ENCODE peak calls at places on chromosomes 1 and 21, in four cellular contexts. R is K562, V is H1, I is HepG2. S is an unnamed sample.

GRCh38 chr21:36203603-36203889 is 46.9 kb downstream of the DOP1B start:
- DNase-seq in R (no peak), V (no peak), I (peak), S (peak)

GRCh38 chr1:7827134-7827955 is 25.5 kb downstream of the UTS2 start:
- DNase-seq in R (peak), V (no peak), I (no peak), S (no peak)

GRCh38 chr1:190949932-190950331 is 472.3 kb upstream of the BRINP3 start:
- DNase-seq in R (no peak), V (no peak), I (peak), S (no peak)

GRCh38 chr1:191634801-191635520 is 523.3 kb upstream of the RGS18 start:
- DNase-seq in R (no peak), V (no peak), I (no peak), S (no peak)

GRCh38 chr1:6348511-6349191 is 44.9 kb downstream of the ACOT7 start:
- DNase-seq in R (no peak), V (no peak), I (no peak), S (no peak)

GRCh38 chr1:68409426-68409825 is 40.3 kb downstream of the RPE65 start:
- DNase-seq in R (no peak), V (no peak), I (no peak), S (no peak)

GRCh38 chr1:151832318-151832984 is 849 bp upstream of the RORC start:
- DNase-seq in R (no peak), V (no peak), I (peak), S (no peak)

GRCh38 chr1:168709407-168709891 is 19.6 kb downstream of the DPT start:
- DNase-seq in R (no peak), V (no peak), I (no peak), S (no peak)

GRCh38 chr1:2988256-2988655 is 33.0 kb upstream of the ACTRT2 start:
- DNase-seq in R (no peak), V (no peak), I (no peak), S (no peak)

GRCh38 chr1:235004840-235005391 is 123.7 kb downstream of the TOMM20 start:
- DNase-seq in R (no peak), V (no peak), I (no peak), S (no peak)

GRCh38 chr1:220099826-220100225 is 5.9 kb downstream of the IARS2 start:
- DNase-seq in R (no peak), V (no peak), I (no peak), S (no peak)

GRCh38 chr1:230268371-230269170 is 157.6 kb downstream of the PGBD5 start:
- DNase-seq in R (peak), V (peak), I (peak), S (no peak)

GRCh38 chr1:86741947-86742572 is 37.7 kb downstream of the SH3GLB1 start:
- DNase-seq in R (peak), V (no peak), I (peak), S (no peak)

DNA sequence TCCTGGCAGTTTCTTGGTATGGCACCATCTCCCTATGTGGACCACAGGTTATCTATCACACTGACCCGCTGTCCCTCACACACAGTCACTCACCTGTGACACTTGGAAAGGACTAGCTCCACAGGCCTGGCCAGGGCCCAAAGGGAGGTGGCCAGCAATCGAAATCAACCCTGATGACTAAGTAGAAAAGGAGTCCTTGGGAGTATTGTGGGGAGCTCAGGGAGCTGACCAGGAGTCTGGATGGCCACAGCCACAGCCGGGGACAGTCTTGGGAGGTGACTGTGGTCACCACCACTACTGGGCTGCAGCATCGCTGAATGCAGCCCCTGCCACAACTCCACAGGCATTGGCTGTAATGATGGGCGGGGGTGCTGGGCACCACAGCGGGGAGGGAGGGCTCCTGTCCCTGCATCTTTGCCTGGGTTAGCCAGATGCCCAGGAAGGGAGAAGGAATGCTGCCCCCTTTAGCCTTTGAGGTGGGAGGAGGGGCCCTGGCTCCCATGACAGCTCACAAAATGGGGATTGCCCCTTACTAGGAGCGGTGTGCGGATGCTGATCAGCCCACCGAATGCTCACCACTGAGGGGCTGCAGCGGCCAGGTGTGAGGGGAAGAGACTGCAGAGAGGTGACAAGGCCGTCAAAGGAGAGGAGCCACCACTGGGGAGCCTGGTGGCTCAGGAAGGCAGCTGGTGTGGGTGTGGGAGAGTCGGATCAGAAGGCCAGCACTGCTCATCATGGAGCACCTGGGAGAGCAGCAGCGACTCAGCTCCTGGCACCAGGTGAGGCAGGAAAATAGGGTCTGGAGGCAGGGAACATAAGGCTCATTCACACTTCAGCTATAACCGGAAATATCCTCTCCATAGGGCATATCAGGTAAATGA is 61.3 kb downstream of the H3-3A start:
- DNase-seq in R (no peak), V (no peak), I (no peak), S (no peak)
- TF ChIP-seq CHD2 in R (no peak), V (no peak), I (no peak), S (no peak)

GRCh38 chr1:32949519-32949918 is 15.1 kb downstream of the RNF19B start:
- DNase-seq in R (no peak), V (no peak), I (no peak), S (no peak)
- TF ChIP-seq CBX5 in R (no peak), V (no peak), I (no peak), S (no peak)

DNA sequence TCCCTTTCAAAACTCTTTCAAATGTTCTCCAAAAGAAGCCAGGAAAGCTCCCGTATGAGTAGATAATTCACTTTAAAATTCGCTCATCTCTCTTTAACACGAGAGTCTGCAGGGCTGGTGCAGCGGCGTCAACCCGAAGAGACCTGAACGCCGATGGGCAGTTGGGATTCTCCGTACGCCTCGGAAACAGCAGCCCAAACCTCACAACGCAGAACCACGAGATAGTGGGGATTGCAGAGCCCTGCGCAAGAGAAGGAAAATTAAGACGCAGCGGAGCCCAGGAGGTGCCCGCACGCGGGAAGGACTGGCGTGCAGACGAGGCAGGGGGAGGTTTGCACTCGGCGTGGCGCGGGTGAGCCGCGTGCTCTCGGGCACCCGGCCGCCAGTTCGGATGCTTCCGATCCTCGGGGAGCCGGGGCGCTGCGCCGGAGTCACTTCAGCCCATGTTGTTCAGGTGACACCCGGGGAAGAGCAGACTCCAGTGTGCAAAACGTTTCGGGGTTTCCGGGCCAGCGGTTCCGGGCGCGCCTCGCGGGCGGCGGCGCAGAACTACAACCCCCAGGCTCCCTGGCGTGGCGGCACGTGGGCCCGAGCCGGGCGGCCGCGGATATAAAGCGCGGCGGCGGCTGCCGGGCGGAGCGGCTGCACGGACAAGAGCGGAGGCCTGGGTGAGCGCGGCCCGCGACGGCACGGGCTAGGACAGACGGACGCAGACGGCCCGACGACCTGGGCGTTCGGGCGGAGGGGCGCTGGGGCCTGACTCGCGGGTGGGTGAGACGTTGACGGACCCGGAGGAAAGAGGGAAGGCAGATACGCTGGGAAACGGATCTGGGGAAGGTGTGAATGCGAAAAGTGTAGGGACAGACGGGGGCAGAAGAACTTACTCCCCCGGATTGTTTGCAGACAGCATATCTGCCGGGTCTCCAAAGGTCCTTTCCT is at the start of gene NPL:
- DNase-seq in R (peak), V (peak), I (peak), S (peak)
- TF ChIP-seq CHD2 in R (no peak), V (peak), I (no peak), S (no peak)

DNA sequence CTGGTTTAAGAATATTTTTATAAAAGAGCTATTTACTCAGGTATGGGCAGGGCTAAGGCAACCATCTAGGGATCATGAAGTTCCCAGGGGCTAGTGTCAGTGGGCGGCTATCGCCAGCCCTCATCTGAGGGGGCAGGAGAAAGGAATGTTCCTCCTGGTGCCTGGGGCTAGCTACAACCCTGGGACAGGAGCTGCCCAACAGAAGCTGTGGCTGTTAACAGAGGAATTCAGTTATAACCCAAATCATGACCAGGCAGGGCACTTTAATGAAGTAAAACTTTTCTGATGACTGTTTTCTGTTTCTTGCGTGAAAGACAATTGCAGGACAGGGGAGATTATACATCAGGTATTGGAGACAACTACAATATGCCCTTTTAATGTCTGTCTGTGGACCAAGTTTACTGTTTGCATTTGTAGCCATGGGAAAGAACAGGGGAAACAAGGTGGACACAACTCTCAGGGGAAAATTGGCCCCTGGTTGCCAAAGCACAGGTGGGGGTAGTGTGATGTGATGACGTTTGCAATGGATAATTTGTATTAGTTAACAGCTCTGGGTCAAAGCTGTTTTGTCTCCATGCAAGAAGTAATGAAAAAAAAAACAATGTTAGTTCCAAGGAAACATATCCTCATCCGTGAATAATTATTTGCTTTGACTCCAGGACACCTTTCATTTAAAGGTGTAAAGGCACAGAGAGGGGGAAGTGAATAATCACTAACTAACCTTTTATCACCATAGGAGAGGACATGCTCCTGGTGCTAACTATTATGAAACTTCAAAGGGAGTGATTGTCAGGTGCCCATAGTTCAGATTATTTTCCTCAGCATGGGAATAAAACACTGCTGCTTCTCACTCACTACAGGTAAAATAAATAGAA is 105.2 kb downstream of the TSEN15 start:
- DNase-seq in R (no peak), V (no peak), I (no peak), S (no peak)
- TF ChIP-seq CBX5 in R (no peak), V (no peak), I (no peak), S (no peak)

GRCh38 chr1:57296726-57297252 is 127.1 kb downstream of the DAB1 start:
- DNase-seq in R (no peak), V (no peak), I (no peak), S (no peak)
- TF ChIP-seq CHD2 in R (no peak), V (no peak), I (no peak), S (no peak)

GRCh38 chr1:27496604-27497155 is 6.7 kb upstream of the WASF2 start:
- DNase-seq in R (no peak), V (peak), I (no peak), S (no peak)
- TF ChIP-seq CBX5 in R (no peak), V (no peak), I (no peak), S (no peak)

DNA sequence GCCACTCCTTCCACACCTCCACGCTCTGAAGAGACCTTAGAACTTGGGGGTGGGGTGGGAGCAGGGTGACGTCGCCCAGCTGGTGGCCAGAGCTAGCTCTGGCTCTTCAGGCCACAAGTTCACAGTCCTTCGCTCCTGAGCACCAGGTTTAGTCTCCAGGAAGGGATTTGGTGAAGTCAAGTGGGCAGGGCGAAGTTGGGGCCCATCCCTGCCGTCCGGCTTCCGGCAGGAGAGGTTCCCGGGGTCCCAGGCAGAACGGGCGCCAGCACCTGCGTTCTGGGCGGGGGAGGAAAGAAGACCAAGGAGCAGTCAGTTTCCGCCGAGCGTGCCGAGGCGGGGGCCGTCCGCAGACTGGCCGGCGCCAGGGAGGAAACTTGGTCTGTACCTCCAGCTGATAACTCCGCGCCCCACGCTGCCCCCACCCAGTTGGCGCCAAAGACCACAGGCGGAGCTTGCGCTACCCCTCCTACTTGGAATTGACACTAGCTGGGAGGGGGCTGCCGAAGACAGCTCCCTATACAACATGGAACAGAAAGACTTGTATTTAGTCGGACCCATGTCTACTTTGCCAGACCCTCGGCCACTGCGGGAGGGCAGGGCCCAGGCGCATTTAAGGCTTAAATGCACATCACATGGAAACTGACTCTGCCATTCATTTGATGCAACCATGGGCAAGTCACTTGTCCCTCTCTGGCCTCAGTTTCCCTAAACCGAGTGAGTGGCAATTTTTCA is 995 bp downstream of the ID3 start:
- DNase-seq in R (peak), V (no peak), I (peak), S (no peak)
- TF ChIP-seq CHD2 in R (no peak), V (no peak), I (no peak), S (no peak)

GRCh38 chr21:44301093-44301492 is 1.2 kb downstream of the PFKL start:
- DNase-seq in R (no peak), V (no peak), I (no peak), S (no peak)
- TF ChIP-seq CBX5 in R (no peak), V (no peak), I (no peak), S (no peak)

S was measured in GM12878.